ENCODE peak calls at places on chromosomes 2 and 18, in six cellular contexts. Y is activated CD4-positive, alpha-beta T cell treated with anti-CD3 and anti-CD28 coated beads for 4 hours; G is MCF 10A; C is left kidney; U is mesothelial cell of epicardium; Z is HT-29. J is an unnamed sample.

GRCh38 chr2:208012449-208012848 is 12.9 kb downstream of the PLEKHM3 start:
- DNase-seq in G (no peak), U (no peak), Z (no peak), Y (no peak), C (no peak), J (no peak)

GRCh38 chr2:216911886-216912285 is 52.0 kb upstream of the TNP1 start:
- DNase-seq in C (no peak), Z (no peak), Y (no peak), G (peak; percentile 35), U (no peak), J (no peak)

GRCh38 chr2:239020541-239021041 is 172.7 kb downstream of the TWIST2 start:
- DNase-seq in U (no peak), G (no peak), Y (no peak), C (peak; percentile 34), Z (no peak), J (no peak)

GRCh38 chr2:159637988-159638501 is 21.7 kb upstream of the BAZ2B start:
- DNase-seq in C (no peak), U (no peak), Z (no peak), G (peak; percentile 95), Y (no peak), J (no peak)

GRCh38 chr2:24515841-24516240 is 24.8 kb downstream of the NCOA1 start:
- DNase-seq in G (no peak), U (no peak), Z (no peak), C (peak; percentile 10), Y (no peak), J (no peak)

GRCh38 chr2:107430596-107431266 is 396.0 kb upstream of the RGPD4 start:
- DNase-seq in C (no peak), G (no peak), Y (no peak), Z (no peak), U (no peak), J (no peak)

GRCh38 chr2:156452971-156453370 is 16.8 kb downstream of the GPD2 start:
- DNase-seq in U (no peak), C (no peak), Y (no peak), G (no peak), Z (no peak), J (no peak)

GRCh38 chr18:30889582-30890301 is 152.8 kb downstream of the DSC3 start:
- DNase-seq in Y (no peak), U (no peak), Z (peak; percentile 51), G (peak; percentile 60), C (peak; percentile 66), J (peak; percentile 36)

GRCh38 chr2:3626817-3627499 is 31.0 kb upstream of the ALLC start:
- DNase-seq in Z (no peak), C (no peak), G (no peak), U (peak; percentile 32), Y (no peak), J (no peak)

GRCh38 chr2:167052825-167053224 is 164.5 kb downstream of the XIRP2 start:
- DNase-seq in Y (no peak), C (no peak), U (no peak), G (peak; percentile 8), Z (no peak), J (no peak)